ENCODE peak calls at places on chromosomes 11 and 22, in four cellular contexts. K, W, H and P are unnamed samples.

GRCh38 chr22:17733484-17733883 is 40.8 kb downstream of the BID start:
- DNase-seq in H (no peak), K (no peak), W (no peak), P (no peak)

GRCh38 chr11:127648604-127649003 is 648.0 kb upstream of the KIRREL3 start:
- DNase-seq in H (no peak), W (no peak), K (no peak), P (no peak)

GRCh38 chr11:111603633-111604130 is 1.4 kb downstream of the SIK2 start:
- DNase-seq in W (no peak), H (no peak), K (no peak), P (no peak)

GRCh38 chr11:40306938-40307548 is 1152.4 kb downstream of the LRRC4C start:
- DNase-seq in H (no peak), K (no peak), W (no peak), P (no peak)

GRCh38 chr11:66478823-66479740 is 1.2 kb upstream of the DPP3 start:
- DNase-seq in H (peak), K (peak), W (no peak), P (no peak)

GRCh38 chr11:108733479-108734116 is 68.7 kb downstream of the DDX10 start:
- DNase-seq in W (no peak), K (no peak), H (no peak), P (no peak)

GRCh38 chr11:1401656-1402221 is 12.0 kb downstream of the BRSK2 start:
- DNase-seq in K (peak), H (peak), W (no peak), P (no peak)

GRCh38 chr11:1442807-1443366 is 43.7 kb downstream of the MOB2 start:
- DNase-seq in H (no peak), W (no peak), K (no peak), P (no peak)

DNA sequence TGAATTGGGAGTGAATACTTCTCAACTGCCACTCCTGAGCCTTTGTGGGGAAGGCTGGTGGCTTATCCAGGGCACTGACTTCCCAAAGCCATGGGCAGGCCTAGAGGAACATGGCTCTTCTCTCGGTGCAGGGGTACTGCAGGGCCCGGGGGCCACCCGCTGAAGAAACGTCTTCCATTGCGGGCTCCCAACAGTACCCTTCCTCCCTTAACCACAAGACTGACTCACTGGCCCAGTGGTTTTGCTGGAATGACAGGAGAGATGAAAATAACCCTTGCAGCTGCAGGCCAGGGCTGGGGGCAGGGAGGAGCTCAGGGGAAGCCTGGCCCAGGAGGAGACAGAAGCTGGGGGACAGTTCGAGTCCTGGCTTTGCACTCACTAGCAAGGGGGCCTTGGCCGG is 13.5 kb downstream of the TXN2 start:
- DNase-seq in H (no peak), K (no peak), W (no peak), P (peak)
- H3K27ac ChIP-seq in H (peak), K (peak), W (peak), P (peak)

DNA sequence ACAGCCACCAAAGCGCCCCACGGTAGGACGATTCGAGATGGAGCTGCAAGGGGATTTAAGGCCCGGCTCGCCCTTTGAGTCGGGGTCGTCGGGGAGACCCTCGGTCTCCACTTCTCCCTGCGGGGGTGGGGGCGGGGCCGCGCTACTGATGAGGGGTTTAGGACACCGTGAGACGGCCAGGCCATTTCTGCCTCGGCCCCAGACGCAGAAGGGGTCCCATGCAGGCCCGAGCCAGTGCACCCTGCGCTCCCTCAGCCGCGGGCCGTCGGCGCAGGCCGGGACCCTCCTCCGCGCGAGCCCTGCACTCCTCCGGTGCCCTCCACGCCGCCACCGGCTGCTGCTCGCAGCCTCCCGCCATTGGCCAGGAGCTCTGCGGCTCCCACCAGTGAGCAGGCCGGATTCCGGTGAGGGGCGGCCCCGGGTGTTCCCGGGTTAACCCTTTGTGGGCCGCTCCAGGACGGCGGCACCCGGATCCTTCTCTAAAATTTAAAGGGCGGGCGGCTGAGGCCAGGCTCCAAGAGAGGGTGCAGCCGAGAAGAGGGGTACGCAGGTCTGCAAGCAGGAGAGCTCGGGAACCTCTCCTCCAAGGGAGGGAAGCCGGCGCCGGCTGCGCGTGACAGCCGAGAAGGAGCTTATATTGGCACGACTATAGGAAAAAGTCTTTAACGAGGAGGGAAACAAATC is 18.0 kb downstream of the CREB3L1 start:
- DNase-seq in K (peak), H (peak), W (no peak), P (no peak)
- H3K27ac ChIP-seq in K (peak), H (no peak), W (no peak), P (no peak)

DNA sequence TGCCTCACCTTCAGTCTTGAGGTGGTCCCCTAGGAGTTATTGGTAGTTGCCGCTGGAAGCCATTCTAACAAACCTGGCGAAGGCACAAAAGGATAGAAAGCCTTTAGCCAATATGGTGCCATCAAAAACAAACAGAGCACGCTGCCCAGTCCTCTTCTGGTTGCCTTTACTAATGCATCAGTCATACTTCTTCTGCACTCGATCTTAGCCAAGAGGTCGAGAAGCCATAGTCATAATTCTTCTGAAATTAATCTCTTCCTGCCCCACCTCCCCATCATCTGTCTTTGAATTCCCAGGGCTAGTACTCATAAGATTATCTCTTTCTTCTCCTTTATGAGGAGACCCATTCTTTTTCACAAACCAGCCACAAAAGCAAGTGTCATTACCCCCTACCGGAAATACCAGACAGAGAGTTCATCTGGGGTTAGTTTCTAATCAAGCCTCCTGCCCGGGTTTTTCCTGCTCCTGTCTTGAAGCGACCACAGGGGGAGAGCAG is 21.4 kb upstream of the EHF start:
- DNase-seq in K (no peak), H (no peak), W (peak), P (peak)
- H3K27ac ChIP-seq in K (peak), H (peak), W (peak), P (peak)

GRCh38 chr22:19118601-19118880 is 3.7 kb downstream of the DGCR2 start:
- DNase-seq in H (no peak), W (no peak), K (no peak), P (no peak)
- H3K27ac ChIP-seq in H (no peak), W (no peak), K (no peak), P (no peak)

DNA sequence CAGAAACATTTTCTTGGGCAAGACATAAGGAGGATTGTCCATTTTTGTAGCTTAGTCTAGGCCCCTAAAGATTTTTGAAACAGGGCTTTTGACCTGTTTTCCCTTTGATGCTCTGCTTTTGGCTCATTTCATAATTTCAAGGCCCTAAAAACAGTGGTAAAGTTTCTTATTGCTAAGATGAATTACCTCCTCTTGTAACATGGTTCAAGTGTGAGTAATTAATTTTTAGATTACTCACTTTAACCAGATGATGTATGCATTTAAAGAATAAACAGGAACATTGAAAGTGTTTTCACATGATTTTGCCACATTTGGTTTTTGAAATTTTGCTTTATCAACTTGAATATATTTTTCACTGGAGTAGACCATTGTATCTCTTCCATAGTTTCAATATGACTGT is 1.2 kb downstream of the RAG2 start:
- DNase-seq in W (no peak), K (no peak), H (no peak), P (no peak)
- H3K27ac ChIP-seq in W (no peak), K (no peak), H (no peak), P (no peak)

DNA sequence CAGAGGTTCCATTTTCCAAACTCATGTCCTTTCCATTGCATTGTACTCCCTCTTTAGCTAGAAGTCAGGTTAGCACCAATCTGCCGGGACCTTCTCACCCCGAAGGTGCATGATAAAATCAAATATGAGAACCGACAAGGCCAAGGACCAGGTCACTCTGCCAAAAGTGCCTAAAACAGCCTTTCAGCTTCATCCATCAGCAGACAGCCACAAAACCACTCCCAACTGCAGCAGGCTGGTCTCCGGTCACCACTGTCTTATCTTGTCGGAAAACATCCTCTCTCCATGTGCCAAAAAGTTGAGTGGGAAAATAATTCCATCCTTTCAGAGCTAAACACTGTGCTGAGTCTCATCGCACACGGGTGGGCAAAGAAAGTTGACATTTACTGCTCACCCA is 1.4 kb downstream of the PI4KA start:
- DNase-seq in H (no peak), W (no peak), K (no peak), P (no peak)
- H3K27ac ChIP-seq in H (no peak), W (no peak), K (peak), P (no peak)